ENCODE peak calls at places on chromosomes 11 and 22, in five cellular contexts. One of them, this sample, is unnamed.

GRCh38 chr11:66782726-66783125 is 53.7 kb upstream of the SPTBN2 start:
- DNase-seq in BJ: no peak
- DNase-seq in HFF-Myc: no peak
- DNase-seq in left ventricle myocardium inferior: no peak
- DNase-seq in heart left ventricle: no peak
- DNase-seq in this sample: no peak

GRCh38 chr11:44017443-44018126 is 30.2 kb upstream of the ACCSL start:
- DNase-seq in BJ: no peak
- DNase-seq in HFF-Myc: no peak
- DNase-seq in left ventricle myocardium inferior: no peak
- DNase-seq in heart left ventricle: no peak
- DNase-seq in this sample: no peak

GRCh38 chr11:61793829-61794204 is 1.1 kb downstream of the FEN1 start:
- DNase-seq in BJ: no peak
- DNase-seq in HFF-Myc: no peak
- DNase-seq in left ventricle myocardium inferior: no peak
- DNase-seq in heart left ventricle: no peak
- DNase-seq in this sample: no peak

GRCh38 chr11:34052608-34053160 is 1.2 kb downstream of the CAPRIN1 start:
- DNase-seq in BJ: no peak
- DNase-seq in HFF-Myc: no peak
- DNase-seq in left ventricle myocardium inferior: peak; percentile 21
- DNase-seq in heart left ventricle: peak; percentile 36
- DNase-seq in this sample: no peak

GRCh38 chr22:25403752-25404471 is 160.6 kb upstream of the GRK3 start:
- DNase-seq in BJ: peak; percentile 31
- DNase-seq in HFF-Myc: no peak
- DNase-seq in left ventricle myocardium inferior: no peak
- DNase-seq in heart left ventricle: no peak
- DNase-seq in this sample: peak; percentile 31

GRCh38 chr11:80873309-80873999 is 1432.6 kb upstream of the TENM4 start:
- DNase-seq in BJ: no peak
- DNase-seq in HFF-Myc: no peak
- DNase-seq in left ventricle myocardium inferior: no peak
- DNase-seq in heart left ventricle: no peak
- DNase-seq in this sample: no peak

GRCh38 chr22:47032091-47032943 is 269.9 kb downstream of the TBC1D22A start:
- DNase-seq in BJ: no peak
- DNase-seq in HFF-Myc: no peak
- DNase-seq in left ventricle myocardium inferior: peak; percentile 11
- DNase-seq in heart left ventricle: no peak
- DNase-seq in this sample: no peak

GRCh38 chr11:121212696-121213567 is 79.6 kb upstream of the SC5D start:
- DNase-seq in BJ: no peak
- DNase-seq in HFF-Myc: no peak
- DNase-seq in left ventricle myocardium inferior: no peak
- DNase-seq in heart left ventricle: no peak
- DNase-seq in this sample: no peak

GRCh38 chr22:19060356-19061009 is 61.7 kb downstream of the DGCR2 start:
- DNase-seq in BJ: no peak
- DNase-seq in HFF-Myc: no peak
- DNase-seq in left ventricle myocardium inferior: no peak
- DNase-seq in heart left ventricle: no peak
- DNase-seq in this sample: no peak

GRCh38 chr11:80529722-80530121 is 1088.9 kb upstream of the TENM4 start:
- DNase-seq in BJ: no peak
- DNase-seq in HFF-Myc: no peak
- DNase-seq in left ventricle myocardium inferior: no peak
- DNase-seq in heart left ventricle: no peak
- DNase-seq in this sample: no peak

GRCh38 chr11:121451178-121451981 is 734 bp upstream of the SORL1 start:
- DNase-seq in BJ: no peak
- DNase-seq in HFF-Myc: no peak
- DNase-seq in left ventricle myocardium inferior: no peak
- DNase-seq in heart left ventricle: no peak
- DNase-seq in this sample: no peak

GRCh38 chr11:1693327-1694063 is 3.5 kb upstream of the KRTAP5-6 start:
- DNase-seq in BJ: peak; percentile 2
- DNase-seq in HFF-Myc: peak; percentile 9
- DNase-seq in left ventricle myocardium inferior: peak; percentile 85
- DNase-seq in heart left ventricle: peak; percentile 78
- DNase-seq in this sample: no peak

GRCh38 chr22:35446365-35446764 is 46.4 kb downstream of the MCM5 start:
- DNase-seq in BJ: peak; percentile 37
- DNase-seq in HFF-Myc: peak; percentile 47
- DNase-seq in left ventricle myocardium inferior: no peak
- DNase-seq in heart left ventricle: no peak
- DNase-seq in this sample: peak; percentile 52

GRCh38 chr11:2428322-2428795 is 16.0 kb downstream of the TRPM5 start:
- DNase-seq in BJ: no peak
- DNase-seq in HFF-Myc: no peak
- DNase-seq in left ventricle myocardium inferior: peak; percentile 71
- DNase-seq in heart left ventricle: peak; percentile 83
- DNase-seq in this sample: no peak

GRCh38 chr11:70630816-70631623 is 232.7 kb downstream of the CTTN start:
- DNase-seq in BJ: no peak
- DNase-seq in HFF-Myc: no peak
- DNase-seq in left ventricle myocardium inferior: no peak
- DNase-seq in heart left ventricle: no peak
- DNase-seq in this sample: no peak

GRCh38 chr11:75499423-75500305 is 26.1 kb downstream of the GDPD5 start:
- DNase-seq in BJ: peak; percentile 98
- DNase-seq in HFF-Myc: peak; percentile 90
- DNase-seq in left ventricle myocardium inferior: peak; percentile 38
- DNase-seq in heart left ventricle: peak; percentile 45
- DNase-seq in this sample: peak; percentile 95

GRCh38 chr11:21894492-21894891 is 298.4 kb upstream of the ANO5 start:
- DNase-seq in BJ: no peak
- DNase-seq in HFF-Myc: no peak
- DNase-seq in left ventricle myocardium inferior: no peak
- DNase-seq in heart left ventricle: no peak
- DNase-seq in this sample: no peak

GRCh38 chr11:73194593-73194992 is 23.5 kb upstream of the P2RY2 start:
- DNase-seq in BJ: no peak
- DNase-seq in HFF-Myc: no peak
- DNase-seq in left ventricle myocardium inferior: no peak
- DNase-seq in heart left ventricle: no peak
- DNase-seq in this sample: no peak

GRCh38 chr11:870127-870413 is 27.4 kb downstream of the TSPAN4 start:
- DNase-seq in BJ: no peak
- DNase-seq in HFF-Myc: no peak
- DNase-seq in left ventricle myocardium inferior: no peak
- DNase-seq in heart left ventricle: no peak
- DNase-seq in this sample: no peak

GRCh38 chr22:20156611-20157415 is 6.0 kb upstream of the CCDC188 start:
- DNase-seq in BJ: no peak
- DNase-seq in HFF-Myc: peak; percentile 39
- DNase-seq in left ventricle myocardium inferior: peak; percentile 83
- DNase-seq in heart left ventricle: peak; percentile 79
- DNase-seq in this sample: peak; percentile 23

GRCh38 chr11:94593030-94593429 is 25.9 kb downstream of the PIWIL4 start:
- DNase-seq in BJ: no peak
- DNase-seq in HFF-Myc: no peak
- DNase-seq in left ventricle myocardium inferior: no peak
- DNase-seq in heart left ventricle: no peak
- DNase-seq in this sample: no peak
- H3K4me3 ChIP-seq in BJ: no peak overlapping the region
- H3K4me3 ChIP-seq in HFF-Myc: no peak overlapping the region
- H3K4me3 ChIP-seq in left ventricle myocardium inferior: no peak overlapping the region
- H3K4me3 ChIP-seq in heart left ventricle: no peak overlapping the region
- H3K4me3 ChIP-seq in this sample: no peak overlapping the region

GRCh38 chr11:119481667-119482400 is 58.9 kb upstream of the THY1 start:
- DNase-seq in BJ: no peak
- DNase-seq in HFF-Myc: no peak
- DNase-seq in left ventricle myocardium inferior: no peak
- DNase-seq in heart left ventricle: peak; percentile 49
- DNase-seq in this sample: no peak

GRCh38 chr11:119480375-119481020 is 57.5 kb upstream of the THY1 start:
- DNase-seq in BJ: no peak
- DNase-seq in HFF-Myc: no peak
- DNase-seq in left ventricle myocardium inferior: no peak
- DNase-seq in heart left ventricle: no peak
- DNase-seq in this sample: no peak

GRCh38 chr11:119482561-119483001 is 59.6 kb upstream of the THY1 start:
- DNase-seq in BJ: no peak
- DNase-seq in HFF-Myc: no peak
- DNase-seq in left ventricle myocardium inferior: no peak
- DNase-seq in heart left ventricle: no peak
- DNase-seq in this sample: no peak

GRCh38 chr11:119479685-119480275 is 56.8 kb upstream of the THY1 start:
- DNase-seq in BJ: no peak
- DNase-seq in HFF-Myc: no peak
- DNase-seq in left ventricle myocardium inferior: no peak
- DNase-seq in heart left ventricle: no peak
- DNase-seq in this sample: no peak

GRCh38 chr11:119481021-119481666 is 58.2 kb upstream of the THY1 start:
- DNase-seq in BJ: peak; percentile 44
- DNase-seq in HFF-Myc: peak; percentile 48
- DNase-seq in left ventricle myocardium inferior: peak; percentile 70
- DNase-seq in heart left ventricle: peak; percentile 79
- DNase-seq in this sample: peak; percentile 91
- TF ChIP-seq CTCF in BJ: peak; percentile 98
- TF ChIP-seq CTCF in HFF-Myc: peak; percentile 99
- TF ChIP-seq CTCF in left ventricle myocardium inferior: peak; percentile 95
- TF ChIP-seq CTCF in heart left ventricle: peak; percentile 95
- TF ChIP-seq CTCF in this sample: peak; percentile 97

GRCh38 chr11:72067266-72067665 is 13.1 kb downstream of the NUMA1 start:
- DNase-seq in BJ: no peak
- DNase-seq in HFF-Myc: no peak
- DNase-seq in left ventricle myocardium inferior: no peak
- DNase-seq in heart left ventricle: no peak
- DNase-seq in this sample: no peak
- H3K4me3 ChIP-seq in BJ: no peak overlapping the region
- H3K4me3 ChIP-seq in HFF-Myc: no peak overlapping the region
- H3K4me3 ChIP-seq in left ventricle myocardium inferior: no peak overlapping the region
- H3K4me3 ChIP-seq in heart left ventricle: no peak overlapping the region
- H3K4me3 ChIP-seq in this sample: no peak overlapping the region

GRCh38 chr11:68019486-68019885 is 9.4 kb downstream of the ALDH3B1 start:
- DNase-seq in BJ: no peak
- DNase-seq in HFF-Myc: no peak
- DNase-seq in left ventricle myocardium inferior: no peak
- DNase-seq in heart left ventricle: no peak
- DNase-seq in this sample: no peak
- TF ChIP-seq CTCF in BJ: no peak
- TF ChIP-seq CTCF in HFF-Myc: no peak
- TF ChIP-seq CTCF in left ventricle myocardium inferior: no peak
- TF ChIP-seq CTCF in heart left ventricle: no peak
- TF ChIP-seq CTCF in this sample: no peak

GRCh38 chr11:8283510-8284272 is 20.0 kb upstream of the LMO1 start:
- DNase-seq in BJ: no peak
- DNase-seq in HFF-Myc: no peak
- DNase-seq in left ventricle myocardium inferior: no peak
- DNase-seq in heart left ventricle: no peak
- DNase-seq in this sample: no peak
- H3K4me3 ChIP-seq in BJ: no peak overlapping the region
- H3K4me3 ChIP-seq in HFF-Myc: no peak overlapping the region
- H3K4me3 ChIP-seq in left ventricle myocardium inferior: peak overlapping the region; percentile 57
- H3K4me3 ChIP-seq in heart left ventricle: no peak overlapping the region
- H3K4me3 ChIP-seq in this sample: no peak overlapping the region

GRCh38 chr11:127108838-127109237 is 108.3 kb upstream of the KIRREL3 start:
- DNase-seq in BJ: no peak
- DNase-seq in HFF-Myc: no peak
- DNase-seq in left ventricle myocardium inferior: no peak
- DNase-seq in heart left ventricle: no peak
- DNase-seq in this sample: no peak

GRCh38 chr11:127106142-127106541 is 105.6 kb upstream of the KIRREL3 start:
- DNase-seq in BJ: no peak
- DNase-seq in HFF-Myc: peak; percentile 26
- DNase-seq in left ventricle myocardium inferior: no peak
- DNase-seq in heart left ventricle: no peak
- DNase-seq in this sample: peak; percentile 1

GRCh38 chr11:127106938-127107337 is 106.4 kb upstream of the KIRREL3 start:
- DNase-seq in BJ: no peak
- DNase-seq in HFF-Myc: no peak
- DNase-seq in left ventricle myocardium inferior: no peak
- DNase-seq in heart left ventricle: no peak
- DNase-seq in this sample: no peak

GRCh38 chr11:127103586-127104388 is 103.2 kb upstream of the KIRREL3 start:
- DNase-seq in BJ: no peak
- DNase-seq in HFF-Myc: no peak
- DNase-seq in left ventricle myocardium inferior: no peak
- DNase-seq in heart left ventricle: no peak
- DNase-seq in this sample: no peak

GRCh38 chr11:127105578-127105977 is 105.0 kb upstream of the KIRREL3 start:
- DNase-seq in BJ: no peak
- DNase-seq in HFF-Myc: no peak
- DNase-seq in left ventricle myocardium inferior: no peak
- DNase-seq in heart left ventricle: no peak
- DNase-seq in this sample: no peak
- TF ChIP-seq CTCF in BJ: no peak
- TF ChIP-seq CTCF in HFF-Myc: no peak
- TF ChIP-seq CTCF in left ventricle myocardium inferior: no peak
- TF ChIP-seq CTCF in heart left ventricle: no peak
- TF ChIP-seq CTCF in this sample: no peak

DNA sequence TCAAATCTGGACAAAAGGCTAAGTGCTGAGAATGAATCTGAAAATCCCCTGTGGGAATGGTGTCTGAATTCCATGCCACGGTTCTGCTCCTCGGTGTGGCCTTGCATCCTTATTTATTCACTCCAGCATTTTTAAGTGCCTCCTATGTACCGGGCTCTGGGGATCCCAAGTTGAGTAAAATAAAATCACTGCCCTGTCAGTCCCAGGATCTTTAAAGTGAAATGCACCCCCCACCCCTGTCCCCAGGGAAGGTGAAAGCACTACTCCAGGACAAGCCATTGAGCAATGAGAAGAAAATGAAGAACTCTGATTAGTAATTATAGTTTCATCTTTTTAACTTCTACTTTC is 3.3 kb downstream of the LGR4 start:
- DNase-seq in BJ: no peak
- DNase-seq in HFF-Myc: no peak
- DNase-seq in left ventricle myocardium inferior: no peak
- DNase-seq in heart left ventricle: no peak
- DNase-seq in this sample: no peak
- H3K4me3 ChIP-seq in BJ: no peak overlapping the region
- H3K4me3 ChIP-seq in HFF-Myc: no peak overlapping the region
- H3K4me3 ChIP-seq in left ventricle myocardium inferior: peak overlapping the region; percentile 85
- H3K4me3 ChIP-seq in heart left ventricle: no peak overlapping the region
- H3K4me3 ChIP-seq in this sample: no peak overlapping the region

This sample was measured in AG09309.